ENCODE peak calls at places on chromosomes 5 and 9, in ten cellular contexts. I is memory B cell; K is PC-3; W is LHCN-M2; M is left lung; V is activated CD8-positive, alpha-beta memory T cell treated with anti-CD3 and anti-CD28 coated beads, Interleukin-2, amount 50 U/mL, for 48 hours; X is tibial artery; H is spleen; F is dorsolateral prefrontal cortex; E is putamen. U is an unnamed sample.

GRCh38 chr9:137053944-137054931 is at the start of gene ENTPD2:
- DNase-seq in I (no peak), W (no peak), M (peak), V (no peak), E (no peak), H (no peak), K (peak), F (no peak), X (no peak), U (no peak)

GRCh38 chr9:112555091-112555643 is 68.5 kb downstream of the KIAA1958 start:
- DNase-seq in E (no peak), K (peak), F (no peak), W (no peak), I (no peak), M (no peak), X (no peak), H (no peak), V (no peak), U (no peak)

GRCh38 chr5:147805030-147805454 is 22.5 kb upstream of the JAKMIP2 start:
- DNase-seq in M (no peak), F (no peak), W (no peak), K (no peak), V (no peak), H (peak), E (no peak), X (no peak), I (no peak), U (no peak)

GRCh38 chr9:112308576-112308975 is 24.8 kb downstream of the PTBP3 start:
- DNase-seq in I (no peak), W (peak), M (no peak), K (no peak), F (no peak), H (no peak), V (no peak), E (no peak), X (no peak), U (no peak)

GRCh38 chr9:18390393-18390792 is 83.6 kb upstream of the ADAMTSL1 start:
- DNase-seq in W (peak), E (no peak), K (no peak), F (no peak), I (no peak), X (no peak), M (no peak), V (no peak), H (no peak), U (no peak)

GRCh38 chr9:20624201-20625002 is 2.1 kb upstream of the MLLT3 start:
- DNase-seq in M (no peak), H (peak), X (peak), F (no peak), E (peak), K (peak), W (peak), I (no peak), V (no peak), U (no peak)

GRCh38 chr5:75054110-75054930 is 2.0 kb upstream of the GCNT4 start:
- DNase-seq in W (no peak), H (peak), X (peak), M (peak), V (peak), I (no peak), E (no peak), F (no peak), K (no peak), U (no peak)

GRCh38 chr5:115170128-115170923 is 618 bp upstream of the TRIM36 start:
- DNase-seq in I (peak), F (no peak), E (no peak), H (peak), V (peak), W (no peak), K (peak), M (peak), X (no peak), U (no peak)

GRCh38 chr5:130605200-130605599 is 559.9 kb downstream of the HINT1 start:
- DNase-seq in K (peak), I (no peak), H (no peak), M (no peak), V (no peak), E (no peak), F (no peak), X (no peak), W (peak), U (no peak)

GRCh38 chr9:95092321-95093072 is 225.0 kb downstream of the FANCC start:
- DNase-seq in M (no peak), F (no peak), H (no peak), E (no peak), W (peak), X (no peak), I (no peak), K (peak), V (no peak), U (no peak)

GRCh38 chr9:127519301-127520166 is 68.2 kb downstream of the LRSAM1 start:
- DNase-seq in E (no peak), V (peak), M (peak), X (no peak), I (no peak), F (no peak), K (peak), H (no peak), W (peak), U (no peak)

GRCh38 chr5:168822745-168823281 is 243.6 kb upstream of the PANK3 start:
- DNase-seq in H (no peak), I (no peak), W (peak), K (peak), E (peak), X (peak), V (no peak), M (no peak), F (no peak), U (no peak)

GRCh38 chr5:157033071-157033583 is 25.8 kb downstream of the HAVCR1 start:
- DNase-seq in V (no peak), K (no peak), X (no peak), I (no peak), W (no peak), E (no peak), H (no peak), F (no peak), M (no peak), U (no peak)

GRCh38 chr9:69389437-69389995 is 64.5 kb downstream of the ENTREP1 start:
- DNase-seq in M (no peak), H (no peak), F (no peak), I (no peak), K (peak), W (no peak), E (no peak), V (no peak), X (no peak), U (no peak)

GRCh38 chr5:128254789-128255188 is 171.2 kb downstream of the SLC12A2 start:
- DNase-seq in I (no peak), X (no peak), F (no peak), K (no peak), W (peak), M (no peak), E (no peak), V (no peak), H (no peak), U (no peak)

GRCh38 chr9:72477862-72478564 is 43.4 kb upstream of the TMC1 start:
- DNase-seq in K (peak), V (no peak), W (peak), I (no peak), F (no peak), X (no peak), E (no peak), H (no peak), M (no peak), U (no peak)

GRCh38 chr9:100554935-100555401 is 22.9 kb upstream of the CAVIN4 start:
- DNase-seq in X (no peak), E (peak), K (no peak), H (no peak), W (peak), M (no peak), F (no peak), V (no peak), I (no peak), U (no peak)

GRCh38 chr9:70390922-70391321 is 23.5 kb downstream of the KLF9 start:
- DNase-seq in I (no peak), E (no peak), F (no peak), V (no peak), M (no peak), W (peak), X (no peak), H (no peak), K (no peak), U (no peak)

GRCh38 chr5:71748360-71748759 is 29.3 kb downstream of the CARTPT start:
- DNase-seq in I (no peak), F (no peak), E (no peak), H (no peak), W (no peak), X (peak), M (no peak), K (no peak), V (no peak), U (no peak)

GRCh38 chr9:12876872-12877271 is 102.1 kb downstream of the LURAP1L start:
- DNase-seq in F (no peak), I (no peak), M (no peak), X (no peak), K (no peak), V (no peak), E (no peak), H (no peak), W (no peak), U (no peak)

GRCh38 chr9:137502008-137502913 is 43.1 kb upstream of the NSMF start:
- DNase-seq in W (no peak), F (no peak), K (peak), E (no peak), I (no peak), H (no peak), M (peak), X (no peak), V (no peak), U (peak)

U was measured in chondrocyte.